ENCODE peak calls at places on chromosomes 5 and 9, in eight cellular contexts. P is lung; Z is amygdala; F is T-helper 9 cell; I is stimulated activated CD4-positive, alpha-beta T cell treated with anti-CD3 and anti-CD28 coated beads, Interleukin-2, amount 100 ng/mL, for 4 hours; J is NCI-H345; N is neuronal stem cell; X is T-helper 2 cell. O is an unnamed sample.

GRCh38 chr5:144822544-144822943 is 651.9 kb downstream of the KCTD16 start:
- DNase-seq in P (no peak), Z (no peak), F (no peak), I (no peak), J (no peak), N (no peak), X (no peak), O (no peak)

GRCh38 chr9:133691191-133691590 is 47.0 kb downstream of the SARDH start:
- DNase-seq in P (no peak), Z (no peak), F (no peak), I (no peak), J (no peak), N (no peak), X (no peak), O (no peak)

GRCh38 chr5:79935992-79936643 is 54.9 kb downstream of the MTX3 start:
- DNase-seq in P (no peak), Z (no peak), F (no peak), I (no peak), J (no peak), N (no peak), X (no peak), O (no peak)

GRCh38 chr9:124133752-124134151 is 122.2 kb downstream of the LHX2 start:
- DNase-seq in P (no peak), Z (no peak), F (no peak), I (no peak), J (no peak), N (no peak), X (no peak), O (no peak)

GRCh38 chr5:138946241-138946623 is 71.1 kb upstream of the LRRTM2 start:
- DNase-seq in P (no peak), Z (peak; percentile 52), F (no peak), I (no peak), J (no peak), N (no peak), X (no peak), O (peak; percentile 79)

GRCh38 chr5:115375922-115376321 is 79.5 kb upstream of the CCDC112 start:
- DNase-seq in P (no peak), Z (no peak), F (no peak), I (no peak), J (no peak), N (no peak), X (no peak), O (no peak)

GRCh38 chr5:142827934-142828576 is 57.9 kb downstream of the ARHGAP26 start:
- DNase-seq in P (no peak), Z (no peak), F (no peak), I (no peak), J (peak; percentile 74), N (no peak), X (no peak), O (no peak)

GRCh38 chr5:87195104-87195581 is 72.5 kb upstream of the RASA1 start:
- DNase-seq in P (no peak), Z (no peak), F (no peak), I (peak; percentile 19), J (no peak), N (no peak), X (no peak), O (no peak)

GRCh38 chr9:90162819-90163218 is 479.8 kb downstream of the DIRAS2 start:
- DNase-seq in P (no peak), Z (no peak), F (no peak), I (no peak), J (no peak), N (no peak), X (no peak), O (no peak)

GRCh38 chr9:124767830-124768229 is 3.3 kb downstream of the NR6A1 start:
- DNase-seq in P (no peak), Z (no peak), F (no peak), I (no peak), J (no peak), N (no peak), X (no peak), O (no peak)

O was measured in nucleus accumbens.